ENCODE peak calls at places on chromosomes 7 and 10, in ten cellular contexts. One of them, this sample, is unnamed.

GRCh38 chr7:77696057-77696642 is at the start of gene RSBN1L:
- DNase-seq in right lobe of liver: peak; percentile 99
- DNase-seq in IMR-90: peak; percentile 97
- DNase-seq in fibroblast of lung: peak; percentile 97
- DNase-seq in CD8-positive, alpha-beta T cell: peak; percentile 97
- DNase-seq in brain microvascular endothelial cell: peak; percentile 98
- DNase-seq in esophagus squamous epithelium: peak; percentile 88
- DNase-seq in GM23338: peak; percentile 99
- DNase-seq in K562: peak; percentile 98
- DNase-seq in upper lobe of right lung: peak; percentile 99
- DNase-seq in this sample: peak; percentile 96

GRCh38 chr10:61992683-61993629 is 91.5 kb downstream of the ARID5B start:
- DNase-seq in right lobe of liver: no peak
- DNase-seq in IMR-90: peak; percentile 88
- DNase-seq in fibroblast of lung: peak; percentile 98
- DNase-seq in CD8-positive, alpha-beta T cell: peak; percentile 43
- DNase-seq in brain microvascular endothelial cell: peak; percentile 83
- DNase-seq in esophagus squamous epithelium: no peak
- DNase-seq in GM23338: no peak
- DNase-seq in K562: no peak
- DNase-seq in upper lobe of right lung: no peak
- DNase-seq in this sample: peak; percentile 71

GRCh38 chr10:14545827-14546226 is 215.1 kb upstream of the FRMD4A start:
- DNase-seq in right lobe of liver: no peak
- DNase-seq in IMR-90: peak; percentile 83
- DNase-seq in fibroblast of lung: peak; percentile 60
- DNase-seq in CD8-positive, alpha-beta T cell: no peak
- DNase-seq in brain microvascular endothelial cell: peak; percentile 65
- DNase-seq in esophagus squamous epithelium: no peak
- DNase-seq in GM23338: no peak
- DNase-seq in K562: no peak
- DNase-seq in upper lobe of right lung: no peak
- DNase-seq in this sample: peak; percentile 25

GRCh38 chr7:1883834-1884582 is 213.9 kb downstream of the ELFN1 start:
- DNase-seq in right lobe of liver: no peak
- DNase-seq in IMR-90: no peak
- DNase-seq in fibroblast of lung: no peak
- DNase-seq in CD8-positive, alpha-beta T cell: no peak
- DNase-seq in brain microvascular endothelial cell: no peak
- DNase-seq in esophagus squamous epithelium: no peak
- DNase-seq in GM23338: peak; percentile 65
- DNase-seq in K562: peak; percentile 58
- DNase-seq in upper lobe of right lung: no peak
- DNase-seq in this sample: no peak

GRCh38 chr7:341841-342638 is 52.1 kb downstream of the FOXL3 start:
- DNase-seq in right lobe of liver: peak; percentile 92
- DNase-seq in IMR-90: no peak
- DNase-seq in fibroblast of lung: no peak
- DNase-seq in CD8-positive, alpha-beta T cell: no peak
- DNase-seq in brain microvascular endothelial cell: no peak
- DNase-seq in esophagus squamous epithelium: no peak
- DNase-seq in GM23338: no peak
- DNase-seq in K562: no peak
- DNase-seq in upper lobe of right lung: no peak
- DNase-seq in this sample: no peak

GRCh38 chr7:43700059-43700501 is 29.2 kb downstream of the COA1 start:
- DNase-seq in right lobe of liver: no peak
- DNase-seq in IMR-90: peak; percentile 82
- DNase-seq in fibroblast of lung: peak; percentile 89
- DNase-seq in CD8-positive, alpha-beta T cell: no peak
- DNase-seq in brain microvascular endothelial cell: no peak
- DNase-seq in esophagus squamous epithelium: no peak
- DNase-seq in GM23338: peak; percentile 43
- DNase-seq in K562: no peak
- DNase-seq in upper lobe of right lung: no peak
- DNase-seq in this sample: peak; percentile 46

GRCh38 chr7:518630-519428 is 817 bp downstream of the PDGFA start:
- DNase-seq in right lobe of liver: peak; percentile 88
- DNase-seq in IMR-90: peak; percentile 71
- DNase-seq in fibroblast of lung: peak; percentile 72
- DNase-seq in CD8-positive, alpha-beta T cell: no peak
- DNase-seq in brain microvascular endothelial cell: peak; percentile 51
- DNase-seq in esophagus squamous epithelium: no peak
- DNase-seq in GM23338: peak; percentile 74
- DNase-seq in K562: peak; percentile 73
- DNase-seq in upper lobe of right lung: peak; percentile 93
- DNase-seq in this sample: no peak

GRCh38 chr7:142461437-142461836 is 203.6 kb upstream of the PRSS58 start:
- DNase-seq in right lobe of liver: no peak
- DNase-seq in IMR-90: peak; percentile 98
- DNase-seq in fibroblast of lung: peak; percentile 81
- DNase-seq in CD8-positive, alpha-beta T cell: no peak
- DNase-seq in brain microvascular endothelial cell: peak; percentile 81
- DNase-seq in esophagus squamous epithelium: no peak
- DNase-seq in GM23338: no peak
- DNase-seq in K562: no peak
- DNase-seq in upper lobe of right lung: no peak
- DNase-seq in this sample: no peak

GRCh38 chr7:157577061-157577460 is 240.3 kb downstream of the DNAJB6 start:
- DNase-seq in right lobe of liver: no peak
- DNase-seq in IMR-90: no peak
- DNase-seq in fibroblast of lung: no peak
- DNase-seq in CD8-positive, alpha-beta T cell: no peak
- DNase-seq in brain microvascular endothelial cell: no peak
- DNase-seq in esophagus squamous epithelium: no peak
- DNase-seq in GM23338: no peak
- DNase-seq in K562: no peak
- DNase-seq in upper lobe of right lung: peak; percentile 23
- DNase-seq in this sample: no peak

GRCh38 chr10:96830511-96831199 is 1.4 kb upstream of the LCOR start:
- DNase-seq in right lobe of liver: peak; percentile 31
- DNase-seq in IMR-90: peak; percentile 65
- DNase-seq in fibroblast of lung: peak; percentile 73
- DNase-seq in CD8-positive, alpha-beta T cell: peak; percentile 73
- DNase-seq in brain microvascular endothelial cell: peak; percentile 58
- DNase-seq in esophagus squamous epithelium: no peak
- DNase-seq in GM23338: peak; percentile 90
- DNase-seq in K562: no peak
- DNase-seq in upper lobe of right lung: no peak
- DNase-seq in this sample: peak; percentile 64

GRCh38 chr7:27677912-27678612 is 15.4 kb upstream of the HIBADH start:
- DNase-seq in right lobe of liver: no peak
- DNase-seq in IMR-90: peak; percentile 96
- DNase-seq in fibroblast of lung: peak; percentile 91
- DNase-seq in CD8-positive, alpha-beta T cell: no peak
- DNase-seq in brain microvascular endothelial cell: peak; percentile 85
- DNase-seq in esophagus squamous epithelium: no peak
- DNase-seq in GM23338: no peak
- DNase-seq in K562: peak; percentile 25
- DNase-seq in upper lobe of right lung: no peak
- DNase-seq in this sample: peak; percentile 96

GRCh38 chr10:102072867-102073527 is 7.8 kb downstream of the HPS6 start:
- DNase-seq in right lobe of liver: peak; percentile 73
- DNase-seq in IMR-90: peak; percentile 73
- DNase-seq in fibroblast of lung: peak; percentile 79
- DNase-seq in CD8-positive, alpha-beta T cell: peak; percentile 73
- DNase-seq in brain microvascular endothelial cell: peak; percentile 77
- DNase-seq in esophagus squamous epithelium: no peak
- DNase-seq in GM23338: peak; percentile 93
- DNase-seq in K562: peak; percentile 70
- DNase-seq in upper lobe of right lung: peak; percentile 82
- DNase-seq in this sample: peak; percentile 74
- H3K27ac ChIP-seq in right lobe of liver: no peak overlapping the region
- H3K27ac ChIP-seq in IMR-90: no peak overlapping the region
- H3K27ac ChIP-seq in fibroblast of lung: no peak overlapping the region
- H3K27ac ChIP-seq in CD8-positive, alpha-beta T cell: no peak overlapping the region
- H3K27ac ChIP-seq in brain microvascular endothelial cell: no peak overlapping the region
- H3K27ac ChIP-seq in esophagus squamous epithelium: no peak overlapping the region
- H3K27ac ChIP-seq in GM23338: no peak overlapping the region
- H3K27ac ChIP-seq in K562: no peak overlapping the region
- H3K27ac ChIP-seq in upper lobe of right lung: no peak overlapping the region
- H3K27ac ChIP-seq in this sample: peak overlapping the region; percentile 6

GRCh38 chr7:9890092-9890491 is 1083.6 kb upstream of the PHF14 start:
- DNase-seq in right lobe of liver: no peak
- DNase-seq in IMR-90: no peak
- DNase-seq in fibroblast of lung: no peak
- DNase-seq in CD8-positive, alpha-beta T cell: no peak
- DNase-seq in brain microvascular endothelial cell: no peak
- DNase-seq in esophagus squamous epithelium: no peak
- DNase-seq in GM23338: peak; percentile 75
- DNase-seq in K562: no peak
- DNase-seq in upper lobe of right lung: no peak
- DNase-seq in this sample: no peak
- TF ChIP-seq CTCF in right lobe of liver: no peak
- TF ChIP-seq CTCF in IMR-90: no peak
- TF ChIP-seq CTCF in fibroblast of lung: no peak
- TF ChIP-seq CTCF in CD8-positive, alpha-beta T cell: no peak
- TF ChIP-seq CTCF in brain microvascular endothelial cell: no peak
- TF ChIP-seq CTCF in esophagus squamous epithelium: no peak
- TF ChIP-seq CTCF in GM23338: peak; percentile 57
- TF ChIP-seq CTCF in K562: no peak
- TF ChIP-seq CTCF in upper lobe of right lung: no peak
- TF ChIP-seq CTCF in this sample: no peak

DNA sequence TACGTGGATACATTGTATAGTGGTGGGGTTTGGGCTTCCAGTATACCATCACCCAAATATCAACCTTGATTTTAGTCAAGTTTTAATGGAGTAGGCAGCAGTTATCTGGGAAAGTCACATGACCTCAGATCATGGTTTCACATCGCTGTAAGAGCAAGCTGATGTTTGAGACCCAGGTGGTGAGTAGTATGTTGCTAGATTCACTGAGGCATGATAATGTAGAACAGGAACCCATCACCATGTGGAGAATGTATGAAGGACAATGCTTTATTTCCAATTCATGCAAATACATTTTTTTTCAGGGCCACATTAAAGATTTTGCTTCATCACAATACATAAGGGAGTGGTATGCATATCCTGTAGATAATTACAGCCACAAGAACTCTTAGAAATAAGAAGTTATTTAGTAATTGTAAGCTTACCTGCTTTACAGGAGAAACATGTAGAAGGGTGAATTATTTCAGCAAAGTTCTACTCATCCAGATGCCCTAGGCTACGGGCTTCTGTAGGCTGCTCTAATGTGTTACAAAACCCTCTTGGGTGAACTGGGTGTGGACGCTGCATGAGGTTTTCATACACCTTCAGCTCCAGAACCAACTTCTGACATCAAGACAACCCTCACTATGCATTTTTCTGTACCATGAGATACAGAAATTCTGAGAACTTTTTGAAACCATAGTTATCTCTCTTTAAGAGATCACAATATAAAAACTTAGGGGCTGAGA is 27.6 kb upstream of the LAMB4 start:
- DNase-seq in right lobe of liver: no peak
- DNase-seq in IMR-90: no peak
- DNase-seq in fibroblast of lung: no peak
- DNase-seq in CD8-positive, alpha-beta T cell: no peak
- DNase-seq in brain microvascular endothelial cell: no peak
- DNase-seq in esophagus squamous epithelium: no peak
- DNase-seq in GM23338: no peak
- DNase-seq in K562: no peak
- DNase-seq in upper lobe of right lung: no peak
- DNase-seq in this sample: peak; percentile 11
- H3K27ac ChIP-seq in right lobe of liver: no peak overlapping the region
- H3K27ac ChIP-seq in IMR-90: no peak overlapping the region
- H3K27ac ChIP-seq in fibroblast of lung: no peak overlapping the region
- H3K27ac ChIP-seq in CD8-positive, alpha-beta T cell: no peak overlapping the region
- H3K27ac ChIP-seq in brain microvascular endothelial cell: no peak overlapping the region
- H3K27ac ChIP-seq in esophagus squamous epithelium: no peak overlapping the region
- H3K27ac ChIP-seq in GM23338: no peak overlapping the region
- H3K27ac ChIP-seq in K562: no peak overlapping the region
- H3K27ac ChIP-seq in upper lobe of right lung: no peak overlapping the region
- H3K27ac ChIP-seq in this sample: no peak overlapping the region

DNA sequence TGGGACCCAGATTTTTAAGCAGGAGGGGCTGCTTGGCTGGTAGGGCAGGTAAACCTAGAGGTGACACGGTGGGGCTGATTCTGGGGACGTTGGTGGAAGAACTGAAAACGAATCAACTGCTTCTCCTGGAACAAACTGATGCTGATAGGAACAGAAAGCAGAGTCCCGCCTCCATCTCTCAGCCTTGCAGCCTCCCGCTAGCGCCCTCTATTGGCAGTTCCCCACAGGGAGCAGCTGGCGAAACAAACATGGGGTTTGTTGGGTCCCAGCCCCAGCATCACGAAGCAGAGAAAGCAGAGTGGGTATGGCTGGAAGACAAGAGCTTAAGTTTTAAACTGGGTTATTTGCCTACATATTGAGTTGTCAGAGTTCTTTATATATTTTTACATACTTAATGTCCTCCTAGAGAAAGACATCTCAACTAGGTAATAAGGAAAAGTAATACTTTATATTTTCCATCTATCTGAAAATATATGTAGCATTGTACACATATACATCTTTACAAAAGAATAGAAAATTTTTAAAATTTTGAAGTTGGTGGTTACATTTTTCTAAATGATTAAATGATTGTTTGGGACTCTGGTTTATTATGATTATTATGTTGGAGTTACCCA is 42.3 kb upstream of the FOXI2 start:
- DNase-seq in right lobe of liver: no peak
- DNase-seq in IMR-90: no peak
- DNase-seq in fibroblast of lung: no peak
- DNase-seq in CD8-positive, alpha-beta T cell: no peak
- DNase-seq in brain microvascular endothelial cell: no peak
- DNase-seq in esophagus squamous epithelium: no peak
- DNase-seq in GM23338: peak; percentile 95
- DNase-seq in K562: peak; percentile 17
- DNase-seq in upper lobe of right lung: peak; percentile 84
- DNase-seq in this sample: peak; percentile 51
- TF ChIP-seq CTCF in right lobe of liver: no peak
- TF ChIP-seq CTCF in IMR-90: no peak
- TF ChIP-seq CTCF in fibroblast of lung: peak; percentile 7
- TF ChIP-seq CTCF in CD8-positive, alpha-beta T cell: no peak
- TF ChIP-seq CTCF in brain microvascular endothelial cell: peak; percentile 52
- TF ChIP-seq CTCF in esophagus squamous epithelium: peak; percentile 33
- TF ChIP-seq CTCF in GM23338: peak; percentile 94
- TF ChIP-seq CTCF in K562: peak; percentile 35
- TF ChIP-seq CTCF in upper lobe of right lung: peak; percentile 59
- TF ChIP-seq CTCF in this sample: peak; percentile 35